ENCODE peak calls at places on chromosomes 13 and 19, in five cellular contexts. X, C, F, M and B are unnamed samples.
A peak's percentile ranks its signal among the peaks of the same experiment; 100 is the strongest.

GRCh38 chr13:63938851-63939250 is 2523.2 kb upstream of the PCDH20 start:
- DNase-seq in X (no peak), M (no peak), F (no peak), C (no peak), B (no peak)

GRCh38 chr19:57351867-57352266 is 796 bp downstream of the ZNF304 start:
- DNase-seq in F (no peak), C (peak; percentile 17), M (no peak), X (no peak), B (peak; percentile 19)

GRCh38 chr13:94419304-94419943 is 60.1 kb downstream of the DCT start:
- DNase-seq in C (no peak), M (no peak), F (no peak), X (no peak), B (no peak)

GRCh38 chr19:29775575-29775900 is 36.3 kb upstream of the CCNE1 start:
- DNase-seq in X (no peak), C (no peak), F (no peak), M (no peak), B (peak; percentile 38)

GRCh38 chr19:30102239-30102638 is 160.2 kb downstream of the URI1 start:
- DNase-seq in M (no peak), X (no peak), F (no peak), C (no peak), B (no peak)

GRCh38 chr19:46101293-46101692 is 23.2 kb downstream of the IGFL3 start:
- DNase-seq in F (no peak), M (no peak), X (no peak), C (no peak), B (peak; percentile 38)

GRCh38 chr19:21824679-21825078 is 11.3 kb downstream of the ZNF43 start:
- DNase-seq in C (no peak), M (no peak), X (no peak), F (no peak), B (no peak)

GRCh38 chr19:49613374-49613773 is 22.4 kb downstream of the PRR12 start:
- DNase-seq in C (no peak), F (no peak), X (no peak), M (no peak), B (no peak)

DNA sequence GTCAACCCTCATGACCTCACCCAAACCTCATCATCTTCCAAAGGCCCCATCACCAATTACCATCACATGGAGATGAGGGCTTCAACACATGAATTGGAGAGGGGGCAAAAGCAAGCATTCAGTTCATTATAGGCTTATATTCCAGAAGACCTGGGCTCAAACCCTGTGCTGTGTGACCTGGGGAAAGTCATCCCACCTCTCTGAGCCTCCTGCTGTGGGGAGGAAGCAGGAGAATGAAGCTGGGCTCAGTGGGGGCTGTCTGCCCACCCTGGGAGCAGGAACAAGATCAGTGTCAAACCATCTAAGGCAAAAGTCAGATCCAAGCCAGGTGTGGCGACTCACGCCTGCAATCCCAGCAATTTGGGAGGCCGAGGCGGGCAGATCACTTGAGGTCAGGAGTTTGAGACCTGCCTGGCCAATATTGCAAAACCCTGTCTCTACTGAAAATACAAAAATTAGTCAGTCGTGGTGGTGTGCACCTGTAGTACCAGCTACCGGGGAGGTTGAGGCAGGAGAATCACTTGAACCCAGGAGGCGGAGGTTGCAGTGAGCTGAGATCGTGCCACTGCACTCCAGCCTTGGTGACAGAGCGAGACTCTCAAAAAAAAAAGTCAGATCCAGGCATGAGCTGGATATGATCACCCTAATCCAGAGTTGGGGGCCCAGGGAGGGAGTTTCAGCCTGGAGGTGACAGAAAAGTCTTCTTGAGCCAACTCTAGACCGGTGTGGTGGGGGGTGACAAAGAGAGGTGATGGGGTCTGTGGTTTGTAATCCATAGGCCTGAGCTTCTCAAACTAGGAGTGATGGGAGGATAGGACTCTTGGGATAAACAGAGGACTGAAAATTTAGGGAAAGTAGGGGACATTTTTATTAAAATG is 1.6 kb upstream of the TPM4 start:
- DNase-seq in C (no peak), M (no peak), X (no peak), F (no peak), B (no peak)
- H3K79me2 ChIP-seq in C (peaks cover 14% of the 10 kb centered on the region), M (peaks cover 28% of the 10 kb centered on the region), X (peaks cover 10% of the 10 kb centered on the region), F (peaks cover 47% of the 10 kb centered on the region), B (peaks cover 26% of the 10 kb centered on the region)

GRCh38 chr13:109836629-109837607 is 50.5 kb upstream of the IRS2 start:
- DNase-seq in F (peak; percentile 38), M (peak; percentile 13), C (no peak), X (no peak), B (no peak)
- TF ChIP-seq CREB1 in F (no peak), M (no peak), C (no peak), X (no peak), B (no peak)

GRCh38 chr19:802497-802887 is 5.2 kb downstream of the PTBP1 start:
- DNase-seq in F (no peak), M (no peak), C (no peak), X (no peak), B (peak; percentile 25)

GRCh38 chr19:801030-801860 is 4.0 kb downstream of the PTBP1 start:
- DNase-seq in M (no peak), C (no peak), X (no peak), F (no peak), B (peak; percentile 15)

GRCh38 chr19:802888-803561 is 5.8 kb downstream of the PTBP1 start:
- DNase-seq in C (no peak), X (no peak), F (no peak), M (no peak), B (peak; percentile 12)

GRCh38 chr19:800360-801029 is 3.2 kb downstream of the PTBP1 start:
- DNase-seq in C (no peak), F (no peak), M (peak; percentile 70), X (no peak), B (no peak)

DNA sequence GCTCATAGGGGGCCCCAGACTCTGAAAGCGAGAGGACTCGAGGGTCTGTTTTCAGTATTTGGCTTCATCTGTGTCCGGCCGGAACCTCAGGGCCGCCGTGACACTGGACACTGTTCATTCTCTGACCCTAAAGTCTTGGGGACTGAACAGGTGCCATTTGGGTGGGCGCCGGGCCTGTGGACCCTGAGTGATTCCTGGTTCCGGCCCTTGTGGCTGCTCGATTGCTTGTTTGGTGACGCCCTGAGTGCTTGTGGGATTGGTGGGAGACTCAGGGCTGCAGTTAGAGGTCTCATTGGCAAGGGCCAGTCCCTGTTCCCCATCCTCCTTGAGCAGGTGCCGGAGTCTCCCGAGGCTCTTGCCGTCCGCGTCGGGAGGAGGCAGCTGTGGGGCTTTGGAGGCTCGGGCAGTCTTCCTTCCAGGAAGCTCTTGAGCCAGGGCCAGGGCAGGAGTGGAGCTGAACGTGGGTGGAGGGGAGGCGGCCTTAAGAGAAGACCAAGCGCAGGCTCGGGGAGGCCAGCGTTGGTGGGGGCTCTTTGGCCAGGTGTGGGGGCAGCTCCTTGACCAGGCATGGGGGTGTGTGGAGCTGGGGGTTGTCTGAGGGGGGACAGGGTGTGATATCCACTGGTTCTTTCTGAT is 4.7 kb downstream of the PTBP1 start:
- DNase-seq in C (no peak), F (no peak), X (no peak), M (no peak), B (peak; percentile 27)
- H3K4me1 ChIP-seq in C (peaks cover 22% of the 10 kb centered on the region), F (peaks cover 7% of the 10 kb centered on the region), X (peaks cover 25% of the 10 kb centered on the region), M (peaks cover 35% of the 10 kb centered on the region), B (peaks cover 30% of the 10 kb centered on the region)

GRCh38 chr19:18085702-18086457 is 854 bp downstream of the IL12RB1 start:
- DNase-seq in C (no peak), M (no peak), F (no peak), X (no peak), B (no peak)
- H3K79me2 ChIP-seq in C (no peaks in the 10 kb centered on the region), M (no peaks in the 10 kb centered on the region), F (peaks cover 9% of the 10 kb centered on the region), X (no peaks in the 10 kb centered on the region), B (no peaks in the 10 kb centered on the region)

GRCh38 chr13:31803327-31803726 is 64.0 kb downstream of the RXFP2 start:
- DNase-seq in F (no peak), C (no peak), X (no peak), M (no peak), B (no peak)

DNA sequence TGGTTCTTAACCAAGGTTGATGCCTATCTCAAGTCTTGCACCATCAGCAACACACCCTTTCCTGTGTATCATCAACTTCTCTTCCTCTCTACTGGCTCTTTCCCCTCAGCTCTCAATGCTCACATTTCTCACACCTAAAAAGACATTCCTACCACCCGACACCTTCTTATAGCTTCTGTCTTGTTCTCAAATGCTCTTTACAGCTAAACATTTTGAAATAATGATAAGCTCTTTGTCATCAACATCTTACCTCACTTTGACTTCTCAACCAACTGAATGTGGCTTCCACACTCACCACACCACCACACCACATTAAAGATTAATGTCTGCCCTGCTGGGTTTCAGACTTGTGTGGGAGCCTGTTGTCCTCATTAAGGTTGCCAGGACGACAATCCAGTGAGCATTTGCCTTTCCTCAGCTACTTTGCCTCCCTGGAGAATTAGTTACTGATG is 67.8 kb downstream of the RXFP2 start:
- DNase-seq in C (no peak), F (no peak), M (no peak), X (no peak), B (no peak)
- TF ChIP-seq CREB1 in C (no peak), F (no peak), M (no peak), X (no peak), B (no peak)

GRCh38 chr19:35141627-35142401 is 1.2 kb upstream of the FXYD7 start:
- DNase-seq in X (no peak), M (no peak), F (no peak), C (no peak), B (no peak)
- H3K4me1 ChIP-seq in X (peaks cover 32% of the 10 kb centered on the region), M (peaks cover 41% of the 10 kb centered on the region), F (peaks cover 17% of the 10 kb centered on the region), C (peaks cover 13% of the 10 kb centered on the region), B (peaks cover 30% of the 10 kb centered on the region)

DNA sequence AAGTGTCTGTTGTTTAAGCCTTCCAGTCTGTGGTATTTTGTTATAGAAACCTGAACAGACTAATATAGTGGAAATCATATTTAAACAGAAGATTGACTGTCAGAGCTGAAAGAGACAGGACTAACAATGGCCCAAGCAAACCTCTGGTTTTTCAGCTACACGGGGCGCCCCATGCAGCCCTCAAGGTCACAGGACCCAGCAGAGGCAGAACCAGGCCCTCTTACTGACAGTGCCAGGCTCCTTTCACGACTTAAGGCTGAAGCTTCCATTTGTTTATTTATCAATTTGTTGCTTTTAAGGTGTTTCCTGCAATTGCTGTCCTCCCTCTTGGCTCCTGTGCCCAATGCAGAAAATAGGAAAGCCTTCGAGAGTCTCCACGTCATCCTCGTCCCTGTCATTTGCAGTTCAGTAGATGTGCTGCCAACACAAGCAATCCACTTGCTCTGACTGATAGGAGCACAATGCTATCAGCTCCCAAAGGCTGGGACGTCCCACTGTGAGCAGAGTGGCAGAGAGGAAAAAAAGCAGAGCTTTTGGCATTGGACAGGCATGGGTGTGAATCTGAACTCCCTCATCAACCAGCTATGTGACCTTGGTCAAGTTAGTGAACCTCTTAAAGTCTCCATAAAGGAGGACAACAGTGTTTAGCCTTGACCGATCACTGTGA is 10.5 kb upstream of the SLC7A1 start:
- DNase-seq in M (no peak), C (no peak), F (no peak), X (no peak), B (no peak)
- H3K79me2 ChIP-seq in M (no peaks in the 10 kb centered on the region), C (no peaks in the 10 kb centered on the region), F (no peaks in the 10 kb centered on the region), X (no peaks in the 10 kb centered on the region), B (no peaks in the 10 kb centered on the region)